ENCODE peak calls at places on chromosomes 3 and 15, in four cellular contexts. R, X, S and N are unnamed samples.

GRCh38 chr3:150508401-150508800 is 37.9 kb downstream of the SERP1 start:
- DNase-seq in R (no peak), X (no peak), S (no peak), N (no peak)

GRCh38 chr3:78912217-78912616 is 855.6 kb downstream of the ROBO1 start:
- DNase-seq in R (no peak), X (no peak), S (no peak), N (peak; percentile 25)

GRCh38 chr3:79339846-79340245 is 428.0 kb downstream of the ROBO1 start:
- DNase-seq in R (no peak), X (no peak), S (no peak), N (no peak)

GRCh38 chr3:98602078-98602678 is 8.8 kb upstream of the CPOX start:
- DNase-seq in R (peak; percentile 57), X (peak; percentile 66), S (no peak), N (peak; percentile 50)

GRCh38 chr3:49470714-49471420 is 800 bp downstream of the DAG1 start:
- DNase-seq in R (peak; percentile 12), X (no peak), S (no peak), N (no peak)

GRCh38 chr15:76973362-76973743 is 21.6 kb upstream of the PSTPIP1 start:
- DNase-seq in R (peak; percentile 49), X (peak; percentile 43), S (peak; percentile 67), N (peak; percentile 76)

GRCh38 chr15:69143756-69144436 is 16.5 kb upstream of the GLCE start:
- DNase-seq in R (no peak), X (no peak), S (no peak), N (no peak)

GRCh38 chr15:80106051-80106450 is 46.6 kb downstream of the ZFAND6 start:
- DNase-seq in R (no peak), X (peak; percentile 73), S (no peak), N (no peak)

GRCh38 chr15:78077053-78077859 is at the start of gene TBC1D2B:
- DNase-seq in R (peak; percentile 80), X (peak; percentile 59), S (peak; percentile 53), N (peak; percentile 80)

GRCh38 chr15:93274276-93274675 is 185.3 kb upstream of the RGMA start:
- DNase-seq in R (no peak), X (no peak), S (no peak), N (no peak)

GRCh38 chr3:42159706-42160472 is 68.7 kb downstream of the TRAK1 start:
- DNase-seq in R (peak; percentile 33), X (peak; percentile 13), S (no peak), N (peak; percentile 52)

GRCh38 chr3:12992629-12993021 is 80.6 kb downstream of the IQSEC1 start:
- DNase-seq in R (no peak), X (no peak), S (no peak), N (no peak)

GRCh38 chr3:5195605-5196004 is 8.1 kb downstream of the EDEM1 start:
- DNase-seq in R (no peak), X (peak; percentile 56), S (peak; percentile 34), N (no peak)

GRCh38 chr3:187310954-187311470 is 19.5 kb upstream of the MASP1 start:
- DNase-seq in R (no peak), X (no peak), S (no peak), N (no peak)

GRCh38 chr15:53351373-53351772 is 408.1 kb downstream of the WDR72 start:
- DNase-seq in R (no peak), X (no peak), S (no peak), N (no peak)

GRCh38 chr3:128804017-128804816 is 75.2 kb upstream of the ACAD9 start:
- DNase-seq in R (no peak), X (peak; percentile 31), S (peak; percentile 42), N (no peak)

GRCh38 chr15:39165026-39165706 is 415.7 kb upstream of the THBS1 start:
- DNase-seq in R (no peak), X (peak; percentile 51), S (no peak), N (no peak)

GRCh38 chr3:35651456-35651855 is 12.1 kb downstream of the ARPP21 start:
- DNase-seq in R (no peak), X (no peak), S (no peak), N (no peak)

GRCh38 chr3:133599280-133599679 is 25.8 kb downstream of the CDV3 start:
- DNase-seq in R (no peak), X (no peak), S (no peak), N (no peak)

GRCh38 chr3:45054196-45054857 is 28.2 kb downstream of the CLEC3B start:
- DNase-seq in R (peak; percentile 53), X (peak; percentile 85), S (no peak), N (no peak)

GRCh38 chr15:76176487-76177085 is 116.8 kb downstream of the TMEM266 start:
- DNase-seq in R (no peak), X (no peak), S (no peak), N (no peak)

GRCh38 chr15:78174398-78174797 is 25.2 kb downstream of the IDH3A start:
- DNase-seq in R (no peak), X (no peak), S (peak; percentile 53), N (no peak)

GRCh38 chr3:177751770-177752169 is 554.5 kb upstream of the TBL1XR1 start:
- DNase-seq in R (no peak), X (no peak), S (no peak), N (no peak)

GRCh38 chr3:56702487-56703315 is 19.6 kb upstream of the TASOR start:
- DNase-seq in R (peak; percentile 60), X (peak; percentile 67), S (peak; percentile 58), N (peak; percentile 18)

GRCh38 chr15:78868366-78868765 is 4.3 kb upstream of the MORF4L1 start:
- DNase-seq in R (no peak), X (no peak), S (no peak), N (no peak)

GRCh38 chr3:53140575-53141467 is 10.6 kb upstream of the RFT1 start:
- DNase-seq in R (peak; percentile 77), X (peak; percentile 76), S (peak; percentile 46), N (no peak)

GRCh38 chr3:157146664-157147082 is 13.3 kb downstream of the CCNL1 start:
- DNase-seq in R (no peak), X (no peak), S (no peak), N (no peak)

GRCh38 chr3:86788371-86788770 is 202.6 kb downstream of the VGLL3 start:
- DNase-seq in R (no peak), X (no peak), S (no peak), N (no peak)

GRCh38 chr3:169454060-169454317 is 209.5 kb downstream of the MECOM start:
- DNase-seq in R (no peak), X (no peak), S (no peak), N (no peak)

GRCh38 chr15:47384316-47384715 is 333.0 kb upstream of the SEMA6D start:
- DNase-seq in R (peak; percentile 82), X (peak; percentile 73), S (no peak), N (peak; percentile 48)

GRCh38 chr3:136008221-136008620 is 42.7 kb downstream of the PPP2R3A start:
- DNase-seq in R (no peak), X (no peak), S (no peak), N (no peak)